ENCODE peak calls at places on chromosomes 7 and 10, in eight cellular contexts. One of them, this sample, is unnamed.

GRCh38 chr10:128569546-128569945 is 443.3 kb upstream of the MKI67 start:
- DNase-seq in upper lobe of right lung: no peak
- DNase-seq in MM.1S: no peak
- DNase-seq in cardiac muscle cell: no peak
- DNase-seq in GM06990: no peak
- DNase-seq in CD4-positive, CD25-positive, alpha-beta regulatory T cell: no peak
- DNase-seq in tibial artery: no peak
- DNase-seq in astrocyte of the spinal cord: no peak
- DNase-seq in this sample: no peak

GRCh38 chr7:151304856-151305255 is 36.8 kb upstream of the NUB1 start:
- DNase-seq in upper lobe of right lung: no peak
- DNase-seq in MM.1S: no peak
- DNase-seq in cardiac muscle cell: peak
- DNase-seq in GM06990: no peak
- DNase-seq in CD4-positive, CD25-positive, alpha-beta regulatory T cell: no peak
- DNase-seq in tibial artery: no peak
- DNase-seq in astrocyte of the spinal cord: peak
- DNase-seq in this sample: no peak

GRCh38 chr10:18100664-18101063 is 39.6 kb upstream of the CACNB2 start:
- DNase-seq in upper lobe of right lung: no peak
- DNase-seq in MM.1S: no peak
- DNase-seq in cardiac muscle cell: no peak
- DNase-seq in GM06990: no peak
- DNase-seq in CD4-positive, CD25-positive, alpha-beta regulatory T cell: no peak
- DNase-seq in tibial artery: no peak
- DNase-seq in astrocyte of the spinal cord: no peak
- DNase-seq in this sample: no peak

GRCh38 chr10:85542149-85542548 is 824.4 kb downstream of the GRID1 start:
- DNase-seq in upper lobe of right lung: no peak
- DNase-seq in MM.1S: no peak
- DNase-seq in cardiac muscle cell: no peak
- DNase-seq in GM06990: no peak
- DNase-seq in CD4-positive, CD25-positive, alpha-beta regulatory T cell: no peak
- DNase-seq in tibial artery: no peak
- DNase-seq in astrocyte of the spinal cord: no peak
- DNase-seq in this sample: no peak

GRCh38 chr7:52668435-52668834 is 367.0 kb upstream of the POM121L12 start:
- DNase-seq in upper lobe of right lung: no peak
- DNase-seq in MM.1S: no peak
- DNase-seq in cardiac muscle cell: no peak
- DNase-seq in GM06990: no peak
- DNase-seq in CD4-positive, CD25-positive, alpha-beta regulatory T cell: no peak
- DNase-seq in tibial artery: no peak
- DNase-seq in astrocyte of the spinal cord: no peak
- DNase-seq in this sample: no peak

GRCh38 chr10:61933857-61934559 is 32.5 kb downstream of the ARID5B start:
- DNase-seq in upper lobe of right lung: no peak
- DNase-seq in MM.1S: peak
- DNase-seq in cardiac muscle cell: peak
- DNase-seq in GM06990: no peak
- DNase-seq in CD4-positive, CD25-positive, alpha-beta regulatory T cell: no peak
- DNase-seq in tibial artery: no peak
- DNase-seq in astrocyte of the spinal cord: no peak
- DNase-seq in this sample: no peak

GRCh38 chr10:13338337-13339128 is 9.6 kb downstream of the SEPHS1 start:
- DNase-seq in upper lobe of right lung: no peak
- DNase-seq in MM.1S: no peak
- DNase-seq in cardiac muscle cell: no peak
- DNase-seq in GM06990: no peak
- DNase-seq in CD4-positive, CD25-positive, alpha-beta regulatory T cell: no peak
- DNase-seq in tibial artery: no peak
- DNase-seq in astrocyte of the spinal cord: peak
- DNase-seq in this sample: no peak

GRCh38 chr7:130154131-130154500 is 51.1 kb downstream of the TMEM209 start:
- DNase-seq in upper lobe of right lung: peak
- DNase-seq in MM.1S: peak
- DNase-seq in cardiac muscle cell: no peak
- DNase-seq in GM06990: no peak
- DNase-seq in CD4-positive, CD25-positive, alpha-beta regulatory T cell: no peak
- DNase-seq in tibial artery: no peak
- DNase-seq in astrocyte of the spinal cord: no peak
- DNase-seq in this sample: no peak

GRCh38 chr10:82319046-82319445 is 444.1 kb downstream of the NRG3 start:
- DNase-seq in upper lobe of right lung: no peak
- DNase-seq in MM.1S: no peak
- DNase-seq in cardiac muscle cell: no peak
- DNase-seq in GM06990: no peak
- DNase-seq in CD4-positive, CD25-positive, alpha-beta regulatory T cell: no peak
- DNase-seq in tibial artery: no peak
- DNase-seq in astrocyte of the spinal cord: no peak
- DNase-seq in this sample: no peak

GRCh38 chr7:71470948-71471347 is 339.0 kb downstream of the GALNT17 start:
- DNase-seq in upper lobe of right lung: no peak
- DNase-seq in MM.1S: no peak
- DNase-seq in cardiac muscle cell: no peak
- DNase-seq in GM06990: no peak
- DNase-seq in CD4-positive, CD25-positive, alpha-beta regulatory T cell: no peak
- DNase-seq in tibial artery: no peak
- DNase-seq in astrocyte of the spinal cord: no peak
- DNase-seq in this sample: no peak

GRCh38 chr7:71473366-71473967 is 341.5 kb downstream of the GALNT17 start:
- DNase-seq in upper lobe of right lung: no peak
- DNase-seq in MM.1S: no peak
- DNase-seq in cardiac muscle cell: no peak
- DNase-seq in GM06990: no peak
- DNase-seq in CD4-positive, CD25-positive, alpha-beta regulatory T cell: no peak
- DNase-seq in tibial artery: no peak
- DNase-seq in astrocyte of the spinal cord: no peak
- DNase-seq in this sample: no peak

GRCh38 chr7:71477441-71477840 is 345.5 kb downstream of the GALNT17 start:
- DNase-seq in upper lobe of right lung: no peak
- DNase-seq in MM.1S: no peak
- DNase-seq in cardiac muscle cell: no peak
- DNase-seq in GM06990: no peak
- DNase-seq in CD4-positive, CD25-positive, alpha-beta regulatory T cell: no peak
- DNase-seq in tibial artery: no peak
- DNase-seq in astrocyte of the spinal cord: no peak
- DNase-seq in this sample: no peak

GRCh38 chr7:71472962-71473361 is 341.0 kb downstream of the GALNT17 start:
- DNase-seq in upper lobe of right lung: no peak
- DNase-seq in MM.1S: no peak
- DNase-seq in cardiac muscle cell: no peak
- DNase-seq in GM06990: no peak
- DNase-seq in CD4-positive, CD25-positive, alpha-beta regulatory T cell: no peak
- DNase-seq in tibial artery: no peak
- DNase-seq in astrocyte of the spinal cord: no peak
- DNase-seq in this sample: no peak
- H3K4me3 ChIP-seq in upper lobe of right lung: no peak
- H3K4me3 ChIP-seq in MM.1S: no peak
- H3K4me3 ChIP-seq in cardiac muscle cell: no peak
- H3K4me3 ChIP-seq in GM06990: no peak
- H3K4me3 ChIP-seq in CD4-positive, CD25-positive, alpha-beta regulatory T cell: no peak
- H3K4me3 ChIP-seq in tibial artery: no peak
- H3K4me3 ChIP-seq in astrocyte of the spinal cord: no peak
- H3K4me3 ChIP-seq in this sample: no peak

GRCh38 chr7:98329100-98329871 is 47.8 kb downstream of the BRI3 start:
- DNase-seq in upper lobe of right lung: peak
- DNase-seq in MM.1S: no peak
- DNase-seq in cardiac muscle cell: no peak
- DNase-seq in GM06990: no peak
- DNase-seq in CD4-positive, CD25-positive, alpha-beta regulatory T cell: no peak
- DNase-seq in tibial artery: no peak
- DNase-seq in astrocyte of the spinal cord: peak
- DNase-seq in this sample: no peak
- H3K4me3 ChIP-seq in upper lobe of right lung: no peak
- H3K4me3 ChIP-seq in MM.1S: no peak
- H3K4me3 ChIP-seq in cardiac muscle cell: no peak
- H3K4me3 ChIP-seq in GM06990: no peak
- H3K4me3 ChIP-seq in CD4-positive, CD25-positive, alpha-beta regulatory T cell: no peak
- H3K4me3 ChIP-seq in tibial artery: no peak
- H3K4me3 ChIP-seq in astrocyte of the spinal cord: no peak
- H3K4me3 ChIP-seq in this sample: no peak

GRCh38 chr7:155778349-155778748 is 33.9 kb downstream of the SHH start:
- DNase-seq in upper lobe of right lung: no peak
- DNase-seq in MM.1S: no peak
- DNase-seq in cardiac muscle cell: no peak
- DNase-seq in GM06990: no peak
- DNase-seq in CD4-positive, CD25-positive, alpha-beta regulatory T cell: no peak
- DNase-seq in tibial artery: no peak
- DNase-seq in astrocyte of the spinal cord: no peak
- DNase-seq in this sample: no peak
- H3K4me3 ChIP-seq in upper lobe of right lung: no peak
- H3K4me3 ChIP-seq in MM.1S: no peak
- H3K4me3 ChIP-seq in cardiac muscle cell: no peak
- H3K4me3 ChIP-seq in GM06990: no peak
- H3K4me3 ChIP-seq in CD4-positive, CD25-positive, alpha-beta regulatory T cell: no peak
- H3K4me3 ChIP-seq in tibial artery: no peak
- H3K4me3 ChIP-seq in astrocyte of the spinal cord: no peak
- H3K4me3 ChIP-seq in this sample: no peak

DNA sequence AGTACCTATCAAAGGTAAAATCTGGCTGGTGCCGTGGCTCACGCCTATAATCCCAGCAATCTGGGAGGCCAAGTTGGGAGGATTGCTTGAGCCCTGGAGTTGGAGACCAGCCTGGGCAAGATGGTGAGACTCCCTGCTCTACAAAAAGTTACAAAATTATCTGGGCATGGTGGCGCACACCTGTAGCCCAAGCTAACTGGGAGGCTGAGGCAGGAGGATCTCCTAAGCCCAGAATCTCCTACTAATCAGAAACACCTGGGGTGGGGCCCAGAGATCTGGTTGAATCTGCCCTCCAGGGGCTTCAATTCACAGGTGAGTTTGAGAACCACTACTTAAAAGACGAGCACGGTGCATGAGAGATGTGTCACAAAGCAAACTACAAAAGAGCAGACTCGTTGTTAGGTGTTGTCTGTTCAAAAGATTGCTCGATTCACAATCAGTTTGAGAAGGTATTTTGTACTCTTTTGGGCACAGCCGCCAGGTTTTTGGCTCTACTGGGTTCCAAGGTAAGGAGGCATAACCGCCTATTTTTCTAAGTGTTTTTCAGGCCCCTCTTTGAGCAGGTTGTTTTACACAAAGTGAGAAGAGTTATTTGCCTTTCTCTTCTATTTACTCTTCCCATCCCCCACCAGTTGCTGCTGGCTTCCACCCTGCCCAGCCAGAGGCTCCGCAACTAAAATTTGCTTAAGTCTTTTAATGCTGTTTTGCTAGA is 2.3 kb downstream of the PLA2G12B start:
- DNase-seq in upper lobe of right lung: no peak
- DNase-seq in MM.1S: no peak
- DNase-seq in cardiac muscle cell: no peak
- DNase-seq in GM06990: no peak
- DNase-seq in CD4-positive, CD25-positive, alpha-beta regulatory T cell: no peak
- DNase-seq in tibial artery: no peak
- DNase-seq in astrocyte of the spinal cord: no peak
- DNase-seq in this sample: no peak
- H3K4me3 ChIP-seq in upper lobe of right lung: no peak
- H3K4me3 ChIP-seq in MM.1S: no peak
- H3K4me3 ChIP-seq in cardiac muscle cell: no peak
- H3K4me3 ChIP-seq in GM06990: no peak
- H3K4me3 ChIP-seq in CD4-positive, CD25-positive, alpha-beta regulatory T cell: no peak
- H3K4me3 ChIP-seq in tibial artery: no peak
- H3K4me3 ChIP-seq in astrocyte of the spinal cord: no peak
- H3K4me3 ChIP-seq in this sample: no peak

GRCh38 chr7:123661765-123662164 is 6.1 kb downstream of the LMOD2 start:
- DNase-seq in upper lobe of right lung: no peak
- DNase-seq in MM.1S: no peak
- DNase-seq in cardiac muscle cell: no peak
- DNase-seq in GM06990: no peak
- DNase-seq in CD4-positive, CD25-positive, alpha-beta regulatory T cell: no peak
- DNase-seq in tibial artery: no peak
- DNase-seq in astrocyte of the spinal cord: no peak
- DNase-seq in this sample: no peak
- H3K4me3 ChIP-seq in upper lobe of right lung: no peak
- H3K4me3 ChIP-seq in MM.1S: no peak
- H3K4me3 ChIP-seq in cardiac muscle cell: no peak
- H3K4me3 ChIP-seq in GM06990: no peak
- H3K4me3 ChIP-seq in CD4-positive, CD25-positive, alpha-beta regulatory T cell: no peak
- H3K4me3 ChIP-seq in tibial artery: no peak
- H3K4me3 ChIP-seq in astrocyte of the spinal cord: no peak
- H3K4me3 ChIP-seq in this sample: no peak

GRCh38 chr10:77591238-77591880 is 46.2 kb downstream of the KCNMA1 start:
- DNase-seq in upper lobe of right lung: no peak
- DNase-seq in MM.1S: no peak
- DNase-seq in cardiac muscle cell: no peak
- DNase-seq in GM06990: no peak
- DNase-seq in CD4-positive, CD25-positive, alpha-beta regulatory T cell: no peak
- DNase-seq in tibial artery: no peak
- DNase-seq in astrocyte of the spinal cord: no peak
- DNase-seq in this sample: no peak
- H3K4me3 ChIP-seq in upper lobe of right lung: no peak
- H3K4me3 ChIP-seq in MM.1S: no peak
- H3K4me3 ChIP-seq in cardiac muscle cell: no peak
- H3K4me3 ChIP-seq in GM06990: no peak
- H3K4me3 ChIP-seq in CD4-positive, CD25-positive, alpha-beta regulatory T cell: no peak
- H3K4me3 ChIP-seq in tibial artery: no peak
- H3K4me3 ChIP-seq in astrocyte of the spinal cord: no peak
- H3K4me3 ChIP-seq in this sample: no peak

GRCh38 chr7:73650524-73650923 is 17.1 kb upstream of the VPS37D start:
- DNase-seq in upper lobe of right lung: no peak
- DNase-seq in MM.1S: peak
- DNase-seq in cardiac muscle cell: no peak
- DNase-seq in GM06990: no peak
- DNase-seq in CD4-positive, CD25-positive, alpha-beta regulatory T cell: no peak
- DNase-seq in tibial artery: no peak
- DNase-seq in astrocyte of the spinal cord: no peak
- DNase-seq in this sample: no peak

GRCh38 chr7:73648593-73649332 is 18.9 kb upstream of the VPS37D start:
- DNase-seq in upper lobe of right lung: no peak
- DNase-seq in MM.1S: no peak
- DNase-seq in cardiac muscle cell: no peak
- DNase-seq in GM06990: no peak
- DNase-seq in CD4-positive, CD25-positive, alpha-beta regulatory T cell: no peak
- DNase-seq in tibial artery: no peak
- DNase-seq in astrocyte of the spinal cord: no peak
- DNase-seq in this sample: no peak

GRCh38 chr7:73646785-73647724 is 20.6 kb upstream of the VPS37D start:
- DNase-seq in upper lobe of right lung: no peak
- DNase-seq in MM.1S: no peak
- DNase-seq in cardiac muscle cell: no peak
- DNase-seq in GM06990: no peak
- DNase-seq in CD4-positive, CD25-positive, alpha-beta regulatory T cell: no peak
- DNase-seq in tibial artery: no peak
- DNase-seq in astrocyte of the spinal cord: no peak
- DNase-seq in this sample: no peak

GRCh38 chr7:73645643-73646182 is 21.4 kb upstream of the MLXIPL start:
- DNase-seq in upper lobe of right lung: no peak
- DNase-seq in MM.1S: no peak
- DNase-seq in cardiac muscle cell: no peak
- DNase-seq in GM06990: no peak
- DNase-seq in CD4-positive, CD25-positive, alpha-beta regulatory T cell: no peak
- DNase-seq in tibial artery: no peak
- DNase-seq in astrocyte of the spinal cord: no peak
- DNase-seq in this sample: no peak

GRCh38 chr7:73647725-73648592 is 19.7 kb upstream of the VPS37D start:
- DNase-seq in upper lobe of right lung: no peak
- DNase-seq in MM.1S: no peak
- DNase-seq in cardiac muscle cell: peak
- DNase-seq in GM06990: no peak
- DNase-seq in CD4-positive, CD25-positive, alpha-beta regulatory T cell: peak
- DNase-seq in tibial artery: no peak
- DNase-seq in astrocyte of the spinal cord: no peak
- DNase-seq in this sample: no peak
- H3K4me3 ChIP-seq in upper lobe of right lung: peak
- H3K4me3 ChIP-seq in MM.1S: peak
- H3K4me3 ChIP-seq in cardiac muscle cell: peak
- H3K4me3 ChIP-seq in GM06990: no peak
- H3K4me3 ChIP-seq in CD4-positive, CD25-positive, alpha-beta regulatory T cell: no peak
- H3K4me3 ChIP-seq in tibial artery: peak
- H3K4me3 ChIP-seq in astrocyte of the spinal cord: no peak
- H3K4me3 ChIP-seq in this sample: peak